ENCODE peak calls at places on chromosomes 5 and 9, in four cellular contexts. One of them, this sample, is unnamed.

GRCh38 chr5:169627551-169627950 is 9.5 kb upstream of the DOCK2 start:
- DNase-seq in heart left ventricle: no peak
- DNase-seq in IMR-90: no peak
- DNase-seq in ovary: no peak
- DNase-seq in this sample: no peak

GRCh38 chr9:129333961-129334743 is 156.1 kb upstream of the IER5L start:
- DNase-seq in ovary: peak
- DNase-seq in IMR-90: peak
- DNase-seq in heart left ventricle: peak
- DNase-seq in this sample: peak

GRCh38 chr9:107024193-107024592 is 161.2 kb downstream of the ZNF462 start:
- DNase-seq in IMR-90: no peak
- DNase-seq in heart left ventricle: no peak
- DNase-seq in ovary: no peak
- DNase-seq in this sample: no peak

GRCh38 chr5:72183231-72183630 is 76.0 kb downstream of the MAP1B start:
- DNase-seq in IMR-90: no peak
- DNase-seq in heart left ventricle: no peak
- DNase-seq in ovary: no peak
- DNase-seq in this sample: no peak

GRCh38 chr5:77832166-77832770 is 56.1 kb upstream of the TBCA start:
- DNase-seq in IMR-90: no peak
- DNase-seq in heart left ventricle: no peak
- DNase-seq in ovary: no peak
- DNase-seq in this sample: no peak

GRCh38 chr5:94422819-94423218 is 195.6 kb downstream of the KIAA0825 start:
- DNase-seq in IMR-90: peak
- DNase-seq in ovary: no peak
- DNase-seq in heart left ventricle: no peak
- DNase-seq in this sample: peak

GRCh38 chr9:21155501-21155900 is 11.0 kb downstream of the IFNA21 start:
- DNase-seq in ovary: no peak
- DNase-seq in IMR-90: no peak
- DNase-seq in heart left ventricle: no peak
- DNase-seq in this sample: no peak

GRCh38 chr9:94110821-94111252 is 26.6 kb downstream of the PTPDC1 start:
- DNase-seq in ovary: no peak
- DNase-seq in IMR-90: peak
- DNase-seq in heart left ventricle: no peak
- DNase-seq in this sample: no peak

GRCh38 chr5:176389114-176389768 is 690 bp downstream of the HIGD2A start:
- DNase-seq in ovary: no peak
- DNase-seq in IMR-90: no peak
- DNase-seq in heart left ventricle: no peak
- DNase-seq in this sample: peak

GRCh38 chr9:35664531-35665470 is at the start of gene ARHGEF39:
- DNase-seq in IMR-90: peak
- DNase-seq in ovary: peak
- DNase-seq in heart left ventricle: peak
- DNase-seq in this sample: peak

GRCh38 chr5:6775595-6775994 is 62.4 kb downstream of the TENT4A start:
- DNase-seq in IMR-90: no peak
- DNase-seq in ovary: no peak
- DNase-seq in heart left ventricle: no peak
- DNase-seq in this sample: no peak

GRCh38 chr5:136079195-136079985 is 50.6 kb downstream of the TGFBI start:
- DNase-seq in heart left ventricle: no peak
- DNase-seq in ovary: no peak
- DNase-seq in IMR-90: no peak
- DNase-seq in this sample: no peak

GRCh38 chr5:136769900-136770684 is 404.7 kb upstream of the TRPC7 start:
- DNase-seq in IMR-90: peak
- DNase-seq in heart left ventricle: peak
- DNase-seq in ovary: peak
- DNase-seq in this sample: peak

GRCh38 chr5:76582252-76583162 is 40.7 kb downstream of the F2RL2 start:
- DNase-seq in heart left ventricle: no peak
- DNase-seq in ovary: no peak
- DNase-seq in IMR-90: peak
- DNase-seq in this sample: no peak

GRCh38 chr5:145554399-145554798 is 280.7 kb downstream of the PRELID2 start:
- DNase-seq in ovary: no peak
- DNase-seq in heart left ventricle: no peak
- DNase-seq in IMR-90: peak
- DNase-seq in this sample: peak

GRCh38 chr5:149015561-149015960 is 47.3 kb downstream of the SH3TC2 start:
- DNase-seq in ovary: no peak
- DNase-seq in IMR-90: no peak
- DNase-seq in heart left ventricle: no peak
- DNase-seq in this sample: no peak

GRCh38 chr9:87567566-87567965 is 69.9 kb downstream of the DAPK1 start:
- DNase-seq in ovary: no peak
- DNase-seq in heart left ventricle: no peak
- DNase-seq in IMR-90: no peak
- DNase-seq in this sample: no peak

GRCh38 chr9:130425741-130426466 is 18.9 kb upstream of the ASS1 start:
- DNase-seq in ovary: no peak
- DNase-seq in heart left ventricle: no peak
- DNase-seq in IMR-90: no peak
- DNase-seq in this sample: no peak

GRCh38 chr9:6015278-6016157 is at the start of gene RANBP6:
- DNase-seq in ovary: peak
- DNase-seq in heart left ventricle: peak
- DNase-seq in IMR-90: peak
- DNase-seq in this sample: peak
- TF ChIP-seq POLR2A in ovary: peak
- TF ChIP-seq POLR2A in heart left ventricle: no peak
- TF ChIP-seq POLR2A in IMR-90: peak
- TF ChIP-seq POLR2A in this sample: peak

GRCh38 chr5:110735545-110735944 is 3.3 kb upstream of the SLC25A46 start:
- DNase-seq in heart left ventricle: no peak
- DNase-seq in ovary: no peak
- DNase-seq in IMR-90: no peak
- DNase-seq in this sample: no peak

GRCh38 chr5:110738503-110738811 is 350 bp upstream of the SLC25A46 start:
- DNase-seq in heart left ventricle: no peak
- DNase-seq in IMR-90: no peak
- DNase-seq in ovary: no peak
- DNase-seq in this sample: peak

GRCh38 chr5:110734101-110734500 is 4.7 kb upstream of the SLC25A46 start:
- DNase-seq in IMR-90: no peak
- DNase-seq in ovary: no peak
- DNase-seq in heart left ventricle: no peak
- DNase-seq in this sample: no peak

GRCh38 chr5:110736763-110737162 is 2.0 kb upstream of the SLC25A46 start:
- DNase-seq in heart left ventricle: no peak
- DNase-seq in ovary: no peak
- DNase-seq in IMR-90: no peak
- DNase-seq in this sample: no peak

GRCh38 chr5:110738812-110739651 is at the start of gene SLC25A46:
- DNase-seq in IMR-90: peak
- DNase-seq in heart left ventricle: peak
- DNase-seq in ovary: peak
- DNase-seq in this sample: peak
- TF ChIP-seq POLR2A in IMR-90: peak
- TF ChIP-seq POLR2A in heart left ventricle: peak
- TF ChIP-seq POLR2A in ovary: peak
- TF ChIP-seq POLR2A in this sample: peak

GRCh38 chr5:31531888-31532710 is at the start of the genes C5orf22 and DROSHA:
- DNase-seq in heart left ventricle: peak
- DNase-seq in IMR-90: peak
- DNase-seq in ovary: peak
- DNase-seq in this sample: peak
- TF ChIP-seq POLR2A in heart left ventricle: no peak
- TF ChIP-seq POLR2A in IMR-90: no peak
- TF ChIP-seq POLR2A in ovary: no peak
- TF ChIP-seq POLR2A in this sample: peak

GRCh38 chr5:1161108-1161831 is 40.1 kb upstream of the SLC6A19 start:
- DNase-seq in ovary: no peak
- DNase-seq in heart left ventricle: no peak
- DNase-seq in IMR-90: no peak
- DNase-seq in this sample: peak
- TF ChIP-seq POLR2A in ovary: no peak
- TF ChIP-seq POLR2A in heart left ventricle: no peak
- TF ChIP-seq POLR2A in IMR-90: no peak
- TF ChIP-seq POLR2A in this sample: peak